ENCODE peak calls at places on chromosomes 12 and 14, in four cellular contexts. One of them, this sample, is unnamed.

GRCh38 chr12:6066651-6067050 is 57.8 kb downstream of the VWF start:
- DNase-seq in astrocyte of the cerebellum: no peak
- DNase-seq in IMR-90: no peak
- DNase-seq in fibroblast of mammary gland: no peak
- DNase-seq in this sample: no peak

GRCh38 chr14:52873694-52874093 is 77.2 kb downstream of the FERMT2 start:
- DNase-seq in fibroblast of mammary gland: peak
- DNase-seq in IMR-90: peak
- DNase-seq in astrocyte of the cerebellum: no peak
- DNase-seq in this sample: no peak

GRCh38 chr12:109252799-109253198 is 56.3 kb downstream of the FOXN4 start:
- DNase-seq in astrocyte of the cerebellum: no peak
- DNase-seq in IMR-90: no peak
- DNase-seq in fibroblast of mammary gland: no peak
- DNase-seq in this sample: no peak

GRCh38 chr12:96263449-96263902 is 69.3 kb downstream of the ELK3 start:
- DNase-seq in astrocyte of the cerebellum: no peak
- DNase-seq in fibroblast of mammary gland: no peak
- DNase-seq in IMR-90: peak
- DNase-seq in this sample: no peak

GRCh38 chr14:94355191-94355794 is 32.2 kb upstream of the SERPINA6 start:
- DNase-seq in IMR-90: peak
- DNase-seq in astrocyte of the cerebellum: no peak
- DNase-seq in fibroblast of mammary gland: peak
- DNase-seq in this sample: peak

GRCh38 chr12:112035219-112035765 is 22.1 kb downstream of the ERP29 start:
- DNase-seq in fibroblast of mammary gland: no peak
- DNase-seq in astrocyte of the cerebellum: no peak
- DNase-seq in IMR-90: no peak
- DNase-seq in this sample: no peak

GRCh38 chr14:71243697-71244096 is 336.4 kb downstream of the PCNX1 start:
- DNase-seq in fibroblast of mammary gland: peak
- DNase-seq in IMR-90: peak
- DNase-seq in astrocyte of the cerebellum: no peak
- DNase-seq in this sample: no peak

GRCh38 chr14:99524091-99524661 is 43.0 kb downstream of the CCNK start:
- DNase-seq in astrocyte of the cerebellum: no peak
- DNase-seq in IMR-90: no peak
- DNase-seq in fibroblast of mammary gland: peak
- DNase-seq in this sample: no peak

GRCh38 chr14:70638416-70638815 is 3.3 kb upstream of the TTC9 start:
- DNase-seq in fibroblast of mammary gland: no peak
- DNase-seq in IMR-90: no peak
- DNase-seq in astrocyte of the cerebellum: no peak
- DNase-seq in this sample: no peak

GRCh38 chr14:26199599-26200370 is 398.0 kb downstream of the NOVA1 start:
- DNase-seq in fibroblast of mammary gland: peak
- DNase-seq in astrocyte of the cerebellum: peak
- DNase-seq in IMR-90: no peak
- DNase-seq in this sample: no peak

GRCh38 chr12:12779529-12779928 is 5.9 kb upstream of the APOLD1 start:
- DNase-seq in fibroblast of mammary gland: peak
- DNase-seq in IMR-90: peak
- DNase-seq in astrocyte of the cerebellum: peak
- DNase-seq in this sample: no peak

GRCh38 chr12:32298917-32299316 is 100.4 kb upstream of the FGD4 start:
- DNase-seq in astrocyte of the cerebellum: no peak
- DNase-seq in fibroblast of mammary gland: peak
- DNase-seq in IMR-90: no peak
- DNase-seq in this sample: no peak

GRCh38 chr12:67681145-67681778 is 32.7 kb downstream of the DYRK2 start:
- DNase-seq in fibroblast of mammary gland: peak
- DNase-seq in IMR-90: peak
- DNase-seq in astrocyte of the cerebellum: peak
- DNase-seq in this sample: no peak

GRCh38 chr12:62260733-62261683 is 804 bp downstream of the USP15 start:
- DNase-seq in IMR-90: peak
- DNase-seq in astrocyte of the cerebellum: peak
- DNase-seq in fibroblast of mammary gland: peak
- DNase-seq in this sample: peak

GRCh38 chr14:49526101-49526500 is 60.1 kb downstream of the RPS29 start:
- DNase-seq in fibroblast of mammary gland: no peak
- DNase-seq in astrocyte of the cerebellum: no peak
- DNase-seq in IMR-90: no peak
- DNase-seq in this sample: no peak

GRCh38 chr12:124992874-124993567 is 424 bp upstream of the BRI3BP start:
- DNase-seq in astrocyte of the cerebellum: no peak
- DNase-seq in fibroblast of mammary gland: peak
- DNase-seq in IMR-90: peak
- DNase-seq in this sample: peak

GRCh38 chr14:103398427-103399195 is 13.4 kb downstream of the MARK3 start:
- DNase-seq in astrocyte of the cerebellum: no peak
- DNase-seq in IMR-90: peak
- DNase-seq in fibroblast of mammary gland: peak
- DNase-seq in this sample: no peak

GRCh38 chr12:20624718-20625117 is 70.4 kb upstream of the SLCO1C1 start:
- DNase-seq in fibroblast of mammary gland: peak
- DNase-seq in astrocyte of the cerebellum: no peak
- DNase-seq in IMR-90: peak
- DNase-seq in this sample: peak
- TF ChIP-seq CTCF in fibroblast of mammary gland: peak
- TF ChIP-seq CTCF in astrocyte of the cerebellum: peak
- TF ChIP-seq CTCF in IMR-90: peak
- TF ChIP-seq CTCF in this sample: peak

GRCh38 chr12:81417056-81417455 is 339.2 kb downstream of the ACSS3 start:
- DNase-seq in IMR-90: no peak
- DNase-seq in astrocyte of the cerebellum: no peak
- DNase-seq in fibroblast of mammary gland: no peak
- DNase-seq in this sample: no peak
- TF ChIP-seq CTCF in IMR-90: no peak
- TF ChIP-seq CTCF in astrocyte of the cerebellum: no peak
- TF ChIP-seq CTCF in fibroblast of mammary gland: no peak
- TF ChIP-seq CTCF in this sample: no peak

GRCh38 chr12:46268617-46269428 is at the start of gene SLC38A1:
- DNase-seq in astrocyte of the cerebellum: no peak
- DNase-seq in fibroblast of mammary gland: peak
- DNase-seq in IMR-90: peak
- DNase-seq in this sample: peak
- TF ChIP-seq CTCF in astrocyte of the cerebellum: no peak
- TF ChIP-seq CTCF in fibroblast of mammary gland: no peak
- TF ChIP-seq CTCF in IMR-90: no peak
- TF ChIP-seq CTCF in this sample: no peak

DNA sequence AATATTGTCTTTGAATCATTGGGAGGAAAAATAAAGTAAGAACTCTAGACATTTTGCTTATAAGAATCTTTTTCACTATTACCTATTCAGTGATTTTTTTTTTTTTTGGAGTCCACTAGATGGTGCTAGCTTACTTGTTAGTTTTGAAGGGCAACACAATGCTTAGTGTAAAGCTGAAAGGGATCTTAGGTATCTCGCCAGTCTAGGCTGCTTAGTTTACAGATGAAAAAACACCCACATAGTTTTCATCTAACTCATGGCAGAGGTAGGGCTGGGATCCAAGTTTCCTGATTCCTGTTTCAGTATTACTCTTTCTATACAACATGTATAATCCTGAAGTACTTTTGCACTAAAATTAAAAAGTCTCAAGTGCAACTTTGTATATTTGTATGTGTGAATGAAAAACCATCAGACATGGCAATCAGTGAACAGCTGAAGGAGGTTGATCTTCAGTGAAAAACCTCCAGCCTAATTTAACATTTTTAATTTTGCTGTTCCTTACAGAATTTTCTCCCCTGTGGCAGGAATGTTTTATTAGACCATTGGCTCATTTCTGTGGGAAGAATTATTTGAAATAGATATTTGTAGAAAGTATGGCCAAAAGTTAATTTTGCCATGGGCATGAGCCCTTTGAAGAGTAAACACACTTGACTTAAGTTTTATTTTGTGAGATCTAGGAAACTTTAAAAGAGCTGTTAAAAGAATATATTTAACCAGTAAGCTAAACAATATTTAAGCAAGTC is 40.7 kb downstream of the LRRIQ1 start:
- DNase-seq in astrocyte of the cerebellum: peak
- DNase-seq in fibroblast of mammary gland: peak
- DNase-seq in IMR-90: peak
- DNase-seq in this sample: no peak
- TF ChIP-seq CTCF in astrocyte of the cerebellum: peak
- TF ChIP-seq CTCF in fibroblast of mammary gland: peak
- TF ChIP-seq CTCF in IMR-90: peak
- TF ChIP-seq CTCF in this sample: peak

GRCh38 chr12:752673-753400 is 458 bp downstream of the WNK1 start:
- DNase-seq in IMR-90: peak
- DNase-seq in fibroblast of mammary gland: peak
- DNase-seq in astrocyte of the cerebellum: no peak
- DNase-seq in this sample: peak
- TF ChIP-seq CTCF in IMR-90: peak
- TF ChIP-seq CTCF in fibroblast of mammary gland: no peak
- TF ChIP-seq CTCF in astrocyte of the cerebellum: no peak
- TF ChIP-seq CTCF in this sample: peak

DNA sequence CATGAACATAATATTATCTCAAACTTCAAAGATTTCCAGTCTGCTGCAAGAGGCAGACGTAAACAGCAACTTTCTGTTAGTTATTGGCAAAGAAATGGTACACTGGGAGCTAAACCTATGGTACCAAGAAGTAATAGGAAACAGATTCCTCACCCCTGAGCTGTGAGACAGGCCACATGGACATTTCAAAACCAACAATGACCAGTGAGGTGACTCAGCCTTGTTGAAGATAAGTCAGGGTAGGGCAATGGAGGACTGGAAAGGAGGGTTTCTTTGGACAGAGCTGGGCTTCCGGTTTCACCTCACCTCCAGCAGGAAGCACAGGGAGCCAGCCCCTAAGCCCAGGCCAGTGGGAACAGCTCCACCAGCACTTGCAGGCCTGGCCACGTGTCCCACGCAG is 1320.5 kb downstream of the AACS start:
- DNase-seq in fibroblast of mammary gland: peak
- DNase-seq in IMR-90: no peak
- DNase-seq in astrocyte of the cerebellum: no peak
- DNase-seq in this sample: no peak
- TF ChIP-seq CTCF in fibroblast of mammary gland: no peak
- TF ChIP-seq CTCF in IMR-90: no peak
- TF ChIP-seq CTCF in astrocyte of the cerebellum: no peak
- TF ChIP-seq CTCF in this sample: no peak